ENCODE peak calls at places on chromosomes 1 and 21, in four cellular contexts. U is GM12878, B is HepG2, Z is K562. H is an unnamed sample.

GRCh38 chr1:59375321-59376220 is 78.7 kb downstream of the FGGY start:
- DNase-seq in B (no peak), Z (no peak), U (no peak), H (no peak)

GRCh38 chr1:2493691-2494322 is 17.7 kb downstream of the PLCH2 start:
- DNase-seq in Z (no peak), U (no peak), B (no peak), H (no peak)

GRCh38 chr21:43815107-43815742 is 25.8 kb downstream of the RRP1 start:
- DNase-seq in B (no peak), Z (peak), U (no peak), H (no peak)

GRCh38 chr1:70324683-70325082 is 29.8 kb downstream of the ANKRD13C start:
- DNase-seq in U (no peak), B (no peak), Z (no peak), H (no peak)

GRCh38 chr21:36860736-36861594 is 105.5 kb downstream of the HLCS start:
- DNase-seq in U (no peak), B (peak), Z (peak), H (no peak)

GRCh38 chr1:58755468-58755872 is 28.4 kb downstream of the JUN start:
- DNase-seq in U (peak), B (peak), Z (no peak), H (no peak)

GRCh38 chr1:51316113-51316763 is 14.1 kb downstream of the TTC39A start:
- DNase-seq in U (no peak), Z (no peak), B (no peak), H (no peak)

GRCh38 chr1:185634704-185635103 is 99.5 kb upstream of the HMCN1 start:
- DNase-seq in B (no peak), U (no peak), Z (no peak), H (no peak)

GRCh38 chr1:180168786-180169640 is 14.3 kb downstream of the QSOX1 start:
- DNase-seq in B (peak), Z (peak), U (no peak), H (peak)

GRCh38 chr1:101005871-101006270 is 19.7 kb downstream of the DPH5 start:
- DNase-seq in U (no peak), Z (peak), B (no peak), H (no peak)

GRCh38 chr1:180898441-180899219 is 14.1 kb upstream of the KIAA1614 start:
- DNase-seq in Z (no peak), B (no peak), U (no peak), H (peak)

GRCh38 chr1:156148236-156148635 is 5.1 kb upstream of the SEMA4A start:
- DNase-seq in U (peak), Z (no peak), B (no peak), H (no peak)

GRCh38 chr1:151132676-151133338 is 13.6 kb downstream of the SEMA6C start:
- DNase-seq in Z (peak), U (no peak), B (no peak), H (no peak)

GRCh38 chr1:3697810-3698209 is 45.5 kb downstream of the TP73 start:
- DNase-seq in Z (no peak), U (no peak), B (no peak), H (no peak)

GRCh38 chr1:9688599-9688998 is 37.1 kb downstream of the PIK3CD start:
- DNase-seq in B (no peak), U (no peak), Z (no peak), H (no peak)

GRCh38 chr1:22503721-22504410 is 52.2 kb downstream of the ZBTB40 start:
- DNase-seq in U (no peak), B (peak), Z (no peak), H (no peak)

GRCh38 chr1:209421186-209421585 is 162.3 kb upstream of the CAMK1G start:
- DNase-seq in U (no peak), B (no peak), Z (no peak), H (no peak)

GRCh38 chr1:203278087-203278884 is 27.0 kb upstream of the BTG2 start:
- DNase-seq in Z (peak), U (no peak), B (no peak), H (peak)

GRCh38 chr1:248144513-248145198 is at the start of gene OR2M5:
- DNase-seq in U (no peak), B (no peak), Z (no peak), H (no peak)

GRCh38 chr1:42399315-42400100 is 18.9 kb downstream of the RIMKLA start:
- DNase-seq in U (no peak), B (no peak), Z (no peak), H (no peak)

GRCh38 chr1:3350441-3351261 is 103.8 kb upstream of the ARHGEF16 start:
- DNase-seq in U (no peak), B (peak), Z (no peak), H (no peak)

GRCh38 chr21:35048706-35049617 is at the start of gene RUNX1:
- DNase-seq in Z (peak), U (peak), B (no peak), H (no peak)

GRCh38 chr1:2314803-2315710 is 76.3 kb downstream of the MORN1 start:
- DNase-seq in U (no peak), B (peak), Z (peak), H (peak)

GRCh38 chr1:198893141-198893540 is 254.3 kb downstream of the PTPRC start:
- DNase-seq in U (no peak), B (no peak), Z (no peak), H (no peak)

GRCh38 chr1:71660417-71660816 is 579.6 kb upstream of the ZRANB2 start:
- DNase-seq in Z (no peak), B (no peak), U (no peak), H (no peak)

GRCh38 chr1:51622455-51622913 is 5.6 kb downstream of the OSBPL9 start:
- DNase-seq in B (peak), U (no peak), Z (peak), H (peak)

GRCh38 chr1:154220970-154221814 is 437 bp downstream of the UBAP2L start:
- DNase-seq in B (no peak), U (no peak), Z (peak), H (peak)

GRCh38 chr1:156233421-156234127 is 8.4 kb upstream of the BGLAP start:
- DNase-seq in U (no peak), Z (no peak), B (no peak), H (no peak)

GRCh38 chr1:203888807-203889251 is 27.4 kb downstream of the SNRPE start:
- DNase-seq in B (no peak), Z (no peak), U (no peak), H (no peak)

GRCh38 chr1:159554681-159555080 is 18.9 kb upstream of the OR10J5 start:
- DNase-seq in U (no peak), Z (no peak), B (no peak), H (no peak)

GRCh38 chr1:167663002-167663772 is 33.2 kb downstream of the RCSD1 start:
- DNase-seq in U (peak), B (no peak), Z (no peak), H (no peak)

GRCh38 chr1:50593515-50593914 is 170.3 kb upstream of the DMRTA2 start:
- DNase-seq in B (no peak), U (no peak), Z (no peak), H (no peak)

GRCh38 chr1:70485624-70486023 is 74.6 kb downstream of the CTH start:
- DNase-seq in B (no peak), Z (no peak), U (no peak), H (no peak)

GRCh38 chr1:1527092-1527816 is 13.2 kb downstream of the TMEM240 start:
- DNase-seq in U (no peak), B (no peak), Z (no peak), H (no peak)

GRCh38 chr1:58555393-58555792 is 8.9 kb upstream of the OMA1 start:
- DNase-seq in B (peak), U (no peak), Z (no peak), H (no peak)

GRCh38 chr1:11563560-11564069 is 84.7 kb downstream of the DISP3 start:
- DNase-seq in Z (no peak), B (no peak), U (no peak), H (no peak)

GRCh38 chr1:94940738-94941137 is 13.8 kb upstream of the CNN3 start:
- DNase-seq in Z (no peak), B (no peak), U (no peak), H (no peak)

GRCh38 chr1:155126494-155127104 is 1.1 kb upstream of the EFNA1 start:
- DNase-seq in U (no peak), B (peak), Z (peak), H (peak)

GRCh38 chr1:1222575-1223225 is 8.7 kb upstream of the TNFRSF4 start:
- DNase-seq in U (no peak), B (no peak), Z (no peak), H (no peak)

DNA sequence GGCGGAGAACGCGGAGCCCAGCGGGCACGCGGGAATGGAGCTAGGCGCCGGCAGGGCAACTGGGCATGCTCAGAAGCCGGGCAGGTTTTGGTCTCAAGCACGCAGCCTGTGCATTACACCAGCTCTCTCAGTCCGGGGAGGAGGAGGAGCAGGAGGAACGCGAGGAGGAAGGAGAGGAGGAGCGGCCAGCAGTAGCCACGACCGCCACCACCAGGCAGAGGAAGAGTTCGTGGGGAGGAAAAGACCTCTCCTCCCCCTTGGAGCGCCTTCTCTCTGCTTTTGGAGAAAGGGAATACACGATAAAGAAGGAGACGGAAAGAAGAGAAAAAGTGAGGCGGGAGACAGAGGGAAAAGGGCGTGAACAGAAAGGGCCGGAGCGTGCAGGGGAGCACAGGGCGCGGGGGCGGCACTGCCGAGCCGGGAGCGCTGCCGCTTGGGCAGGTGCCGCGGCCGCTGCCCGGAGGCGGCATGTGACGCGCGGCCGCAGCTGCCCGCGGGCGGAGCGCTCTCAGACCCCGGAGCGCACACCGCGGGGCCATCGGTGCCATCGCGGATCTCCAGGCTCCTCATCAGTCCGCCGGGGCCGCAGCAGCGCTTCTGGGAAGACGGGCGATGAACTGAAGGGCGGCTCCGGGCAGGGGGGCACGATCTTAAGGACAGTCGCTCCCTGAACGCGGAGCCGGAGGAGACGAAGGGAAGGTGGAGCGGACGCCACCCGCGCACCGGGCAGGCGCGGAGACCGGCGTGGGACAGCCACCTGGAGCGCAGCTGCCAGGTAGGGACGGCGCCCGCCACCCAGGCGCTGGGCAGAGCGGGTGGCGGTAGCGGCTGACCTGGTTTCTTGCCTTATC is at the start of gene CHRM3:
- DNase-seq in U (no peak), B (no peak), Z (no peak), H (peak)
- TF ChIP-seq SRF in U (no peak), B (no peak), Z (no peak), H (no peak)

GRCh38 chr1:19628879-19629278 is 15.2 kb upstream of the NBL1 start:
- DNase-seq in B (no peak), Z (no peak), U (no peak), H (no peak)
- TF ChIP-seq ATF2 in B (no peak), Z (no peak), U (no peak), H (no peak)

DNA sequence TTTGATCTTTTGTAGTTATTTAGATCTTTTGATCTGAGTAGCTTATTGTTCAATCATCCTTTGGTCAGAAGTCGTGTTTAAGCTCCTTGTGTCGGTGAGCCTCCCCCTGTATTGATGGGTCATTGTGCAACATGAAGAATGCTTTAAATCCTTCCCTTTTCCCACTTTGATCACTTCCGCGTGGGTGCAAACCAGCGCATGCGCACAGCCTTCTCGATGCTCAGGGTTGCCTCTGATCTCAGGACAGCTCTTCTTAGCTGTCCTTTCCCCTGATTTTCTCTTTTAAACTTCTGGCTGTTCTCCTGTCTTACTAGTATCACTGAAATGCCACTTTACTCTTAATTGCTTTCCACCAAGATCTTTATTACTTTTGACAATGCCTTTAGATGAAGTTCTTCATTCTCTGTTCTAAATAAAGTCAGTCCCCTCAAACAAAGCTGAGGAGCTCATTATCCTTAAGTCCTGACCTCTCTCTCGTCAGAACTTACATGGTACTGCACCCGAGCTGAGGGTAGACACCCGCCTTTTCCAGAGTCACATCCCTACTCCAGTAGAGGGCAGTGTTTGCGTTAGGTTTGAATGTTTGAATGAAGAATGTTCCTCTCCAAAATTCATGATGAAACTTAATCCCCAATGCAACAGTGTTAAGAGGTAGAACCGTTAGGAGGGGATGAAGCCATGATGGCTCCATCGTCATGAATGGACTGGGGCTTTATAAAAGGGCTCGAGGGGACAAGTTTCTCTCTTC is 547.9 kb upstream of the TMPRSS15 start:
- DNase-seq in B (no peak), U (no peak), Z (no peak), H (peak)
- TF ChIP-seq SRF in B (no peak), U (no peak), Z (no peak), H (no peak)

DNA sequence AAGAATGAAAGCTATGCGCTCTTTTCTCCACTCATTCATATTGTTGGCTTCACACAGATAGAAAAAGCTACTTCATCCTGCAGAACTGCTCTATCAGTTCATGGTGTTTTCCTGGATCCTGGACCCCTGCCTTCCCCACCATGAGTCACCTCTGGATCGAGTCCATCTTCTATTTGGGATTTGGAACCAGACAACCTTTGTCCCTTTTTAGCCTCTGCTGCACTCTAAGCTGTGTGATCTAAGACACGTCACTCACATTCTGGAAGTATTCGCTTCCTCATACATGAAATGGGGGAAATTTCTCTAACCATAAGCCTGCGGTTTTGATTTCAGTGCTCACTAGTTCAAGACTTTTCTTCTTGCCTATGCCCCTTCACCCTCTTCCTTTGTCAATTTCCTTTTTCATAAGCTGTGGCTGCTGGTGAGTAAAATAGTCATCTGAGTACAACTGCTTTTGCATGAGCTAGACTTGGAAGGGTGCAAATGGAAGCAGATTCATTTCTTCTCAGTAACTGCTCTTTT is 14.1 kb upstream of the DEGS1 start:
- DNase-seq in Z (no peak), U (peak), B (peak), H (no peak)
- TF ChIP-seq ATF2 in Z (no peak), U (peak), B (no peak), H (no peak)

DNA sequence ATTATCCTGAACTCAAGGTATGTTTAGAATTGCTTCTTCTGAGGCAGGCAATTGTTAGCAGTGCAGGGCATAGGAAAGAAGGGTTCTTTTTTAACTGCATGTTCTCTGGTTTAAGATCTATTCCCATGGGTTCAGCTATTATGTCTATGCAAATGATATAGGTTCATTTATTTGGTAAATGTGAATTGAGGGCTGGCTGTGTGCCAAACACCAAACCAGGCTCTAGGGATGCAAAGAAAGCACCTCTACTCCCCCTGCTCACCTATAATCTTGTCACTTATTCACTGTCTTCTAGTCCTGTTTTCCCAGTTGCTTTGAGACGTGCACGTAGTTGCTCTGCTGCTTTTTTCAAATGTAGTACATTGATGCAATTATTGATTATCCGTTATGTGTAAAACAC is 691 bp upstream of the KIFAP3 start:
- DNase-seq in U (no peak), B (no peak), Z (peak), H (no peak)
- TF ChIP-seq SRF in U (no peak), B (no peak), Z (no peak), H (no peak)